ENCODE peak calls at places on chromosomes 16 and 17, in four cellular contexts. S is GM12891, F is GM12878, W is K562. K is an unnamed sample.

GRCh38 chr17:2837147-2837561 is 40.9 kb downstream of the RAP1GAP2 start:
- DNase-seq in S (no peak), F (no peak), W (no peak), K (no peak)

GRCh38 chr16:25011891-25012499 is 3.2 kb downstream of the ARHGAP17 start:
- DNase-seq in S (no peak), F (no peak), W (no peak), K (no peak)

GRCh38 chr17:52824542-52824941 is 666.0 kb upstream of the CA10 start:
- DNase-seq in S (no peak), F (no peak), W (no peak), K (no peak)

GRCh38 chr17:73643012-73643845 is 1.0 kb downstream of the SDK2 start:
- DNase-seq in S (peak; percentile 41), F (no peak), W (no peak), K (peak; percentile 35)

GRCh38 chr17:21029032-21029431 is 13.8 kb downstream of the USP22 start:
- DNase-seq in S (no peak), F (no peak), W (no peak), K (no peak)

GRCh38 chr17:40363480-40363838 is 1.1 kb downstream of the GJD3 start:
- DNase-seq in S (no peak), F (no peak), W (no peak), K (peak; percentile 56)

GRCh38 chr17:9003355-9004131 is 17.8 kb upstream of the NTN1 start:
- DNase-seq in S (no peak), F (no peak), W (no peak), K (no peak)

GRCh38 chr16:28304214-28304613 is 11.9 kb downstream of the SBK1 start:
- DNase-seq in S (no peak), F (no peak), W (peak; percentile 66), K (no peak)

GRCh38 chr16:1082266-1082951 is 9.9 kb downstream of the SSTR5 start:
- DNase-seq in S (no peak), F (no peak), W (no peak), K (no peak)

DNA sequence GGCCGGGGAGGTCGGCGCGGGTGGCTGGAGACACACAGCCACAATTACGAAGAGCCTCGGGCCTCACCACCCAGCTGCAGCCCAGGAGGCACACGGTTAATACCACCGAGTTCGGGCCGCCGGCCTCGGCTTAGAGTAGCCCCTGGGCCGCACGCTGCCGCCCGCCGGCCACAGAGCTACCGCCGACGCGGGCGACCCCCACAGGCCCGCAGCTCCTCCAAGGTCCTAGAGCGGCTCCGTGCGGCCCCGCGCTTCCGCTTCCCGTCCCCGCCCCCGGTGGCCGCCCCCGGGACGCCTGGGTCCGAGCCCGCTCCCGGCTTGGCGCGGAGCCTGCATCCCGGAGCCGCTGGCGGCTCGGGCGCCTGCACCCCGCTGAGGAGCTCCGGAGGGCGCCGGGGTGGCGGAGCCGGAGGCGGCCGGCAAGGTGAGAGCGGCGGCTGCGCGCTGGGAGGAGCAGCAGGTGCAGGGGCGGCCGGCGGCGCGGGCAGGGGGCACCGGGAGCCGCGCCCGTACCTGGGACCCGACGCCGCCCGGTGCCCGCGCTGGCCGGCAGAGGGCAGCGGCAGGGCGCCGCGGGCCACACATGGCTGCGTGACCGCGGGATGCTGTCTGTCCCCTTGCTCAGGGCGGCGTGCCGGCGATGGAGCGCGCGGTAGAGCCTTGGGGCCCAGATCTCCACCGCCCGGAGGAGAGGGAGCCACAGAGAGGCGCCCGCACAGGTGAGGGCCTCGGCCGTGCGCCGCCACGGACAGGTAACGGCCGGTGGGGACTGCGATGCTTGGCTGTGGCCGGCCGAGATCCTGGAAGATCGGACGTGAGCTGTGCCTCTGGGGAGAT is at the start of gene ZNF48:
- DNase-seq in S (peak; percentile 83), F (no peak), W (peak; percentile 82), K (peak; percentile 52)
- TF ChIP-seq SPI1 in S (peak; percentile 11), F (peak; percentile 31), W (peak; percentile 55), K (peak; percentile 22)

DNA sequence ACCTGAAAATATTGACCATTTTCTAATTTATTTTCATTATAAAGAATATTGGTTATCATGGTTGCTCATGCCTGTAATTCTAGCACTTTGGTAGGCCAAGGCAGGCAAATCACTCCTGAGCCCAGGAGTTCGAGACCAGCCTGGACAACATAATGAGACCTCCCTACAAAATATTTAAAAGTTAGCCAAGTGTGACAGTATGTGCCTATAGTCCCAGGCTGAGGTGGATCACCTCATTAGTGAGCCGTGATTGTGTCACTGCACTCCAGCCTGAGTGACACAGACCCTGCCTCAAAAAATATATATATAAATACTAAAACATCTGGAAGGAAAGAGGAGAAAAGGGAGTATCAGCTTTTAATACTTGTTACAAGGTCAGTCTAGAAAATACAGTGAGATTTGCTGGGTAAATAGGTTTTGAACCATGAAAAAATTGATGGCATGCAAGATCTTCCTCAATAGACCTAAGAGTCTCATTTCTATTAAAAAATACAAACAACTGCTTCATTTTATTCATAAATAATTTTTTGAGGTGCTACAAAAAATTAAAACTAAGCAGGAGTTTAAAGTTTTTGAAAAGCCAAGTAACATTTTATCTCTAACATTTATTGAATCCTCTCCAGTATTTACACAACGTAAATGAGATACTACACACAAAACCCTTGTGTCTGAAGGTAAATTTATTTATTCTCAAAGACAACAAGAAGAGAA is 47.7 kb downstream of the TUBD1 start:
- DNase-seq in S (no peak), F (no peak), W (no peak), K (no peak)
- TF ChIP-seq SPI1 in S (no peak), F (no peak), W (no peak), K (no peak)

GRCh38 chr17:16027708-16028584 is 28.3 kb downstream of the TTC19 start:
- DNase-seq in S (peak; percentile 32), F (peak; percentile 19), W (peak; percentile 63), K (no peak)
- TF ChIP-seq SPI1 in S (no peak), F (no peak), W (no peak), K (no peak)

GRCh38 chr17:32319548-32319905 is 22.4 kb downstream of the C17orf75 start:
- DNase-seq in S (peak; percentile 69), F (peak; percentile 55), W (peak; percentile 81), K (peak; percentile 81)

GRCh38 chr17:32327911-32328310 is 14.1 kb downstream of the C17orf75 start:
- DNase-seq in S (no peak), F (no peak), W (peak; percentile 4), K (no peak)

GRCh38 chr17:32323784-32324590 is 18.0 kb downstream of the C17orf75 start:
- DNase-seq in S (no peak), F (no peak), W (no peak), K (no peak)

GRCh38 chr17:32320847-32321246 is 21.1 kb downstream of the C17orf75 start:
- DNase-seq in S (no peak), F (no peak), W (no peak), K (no peak)

GRCh38 chr17:32323046-32323445 is 18.9 kb downstream of the C17orf75 start:
- DNase-seq in S (no peak), F (no peak), W (no peak), K (no peak)
- TF ChIP-seq SPI1 in S (no peak), F (no peak), W (no peak), K (no peak)

GRCh38 chr17:45020354-45021138 is 30.9 kb downstream of the DCAKD start:
- DNase-seq in S (no peak), F (no peak), W (no peak), K (no peak)

GRCh38 chr17:45021607-45022287 is 29.7 kb downstream of the DCAKD start:
- DNase-seq in S (peak; percentile 97), F (no peak), W (peak; percentile 90), K (peak; percentile 33)

GRCh38 chr17:45018514-45019176 is 32.8 kb downstream of the DCAKD start:
- DNase-seq in S (no peak), F (no peak), W (peak; percentile 50), K (no peak)

GRCh38 chr17:45016823-45017222 is 34.6 kb downstream of the DCAKD start:
- DNase-seq in S (no peak), F (no peak), W (no peak), K (peak; percentile 16)

GRCh38 chr17:45019177-45019711 is 32.2 kb downstream of the DCAKD start:
- DNase-seq in S (peak; percentile 56), F (no peak), W (peak; percentile 80), K (no peak)
- TF ChIP-seq SPI1 in S (no peak), F (no peak), W (no peak), K (no peak)

DNA sequence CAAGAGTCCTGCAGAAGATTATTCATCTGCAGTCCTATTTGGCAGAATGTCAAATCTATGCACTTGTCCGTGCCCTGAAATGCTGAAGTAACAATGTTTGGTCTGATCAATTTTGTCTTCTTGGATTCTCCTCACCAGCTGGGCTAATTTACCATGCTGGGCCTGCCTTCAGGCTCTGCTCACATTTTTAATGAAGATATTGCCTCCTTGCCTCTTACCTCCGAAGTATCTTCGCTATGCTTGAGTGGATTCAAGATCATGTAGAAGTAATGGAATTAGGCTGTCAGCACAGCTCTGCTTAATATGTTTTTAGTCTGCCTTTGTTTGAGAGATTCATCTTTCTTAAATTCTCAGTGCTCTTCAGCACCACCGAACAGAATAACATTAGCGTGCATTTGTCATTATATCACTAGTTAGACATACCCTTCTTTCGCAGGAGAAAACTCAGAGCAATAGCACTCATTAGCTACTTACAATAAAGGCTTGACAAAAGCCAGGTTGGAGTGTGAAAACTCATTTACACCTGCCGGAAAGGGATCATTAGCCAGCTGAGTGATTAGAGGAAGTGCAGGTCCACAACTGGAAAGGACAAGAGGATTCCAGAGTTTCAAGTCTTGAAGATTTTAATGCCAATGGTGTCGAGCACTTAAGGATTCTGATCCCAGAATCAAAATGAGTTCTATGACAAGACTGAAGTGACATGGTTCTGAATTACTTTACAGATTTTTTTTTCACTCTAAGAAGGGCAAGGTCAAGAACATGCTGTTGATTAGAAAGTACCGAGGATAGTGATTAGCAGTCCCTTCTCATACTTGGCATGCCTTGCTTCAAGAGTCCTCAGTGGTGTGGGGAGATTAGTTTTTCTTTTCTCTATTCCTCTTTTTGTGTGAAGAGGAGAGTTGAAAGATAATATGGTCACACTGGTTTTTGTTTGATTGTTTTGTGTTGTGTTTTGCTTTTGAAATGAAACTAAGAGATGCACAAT is 405.6 kb upstream of the TOM1L1 start:
- DNase-seq in S (no peak), F (no peak), W (no peak), K (no peak)
- TF ChIP-seq SPI1 in S (no peak), F (no peak), W (no peak), K (no peak)

GRCh38 chr16:22320572-22321339 is 23.5 kb downstream of the POLR3E start:
- DNase-seq in S (no peak), F (no peak), W (no peak), K (no peak)
- TF ChIP-seq SPI1 in S (no peak), F (no peak), W (no peak), K (no peak)

K was measured in HL-60.